ENCODE peak calls at places on chromosomes 16 and 17, in six cellular contexts. F is endothelial cell; Q is AG10803; W is neural progenitor cell; P is activated T-cell treated with anti-CD3 and anti-CD28 coated beads, Interleukin-2, amount 50 U/mL, for 4 hours; S is mesothelial cell of epicardium. Z is an unnamed sample.

GRCh38 chr16:78957328-78958100 is 643.0 kb downstream of the MAF start:
- DNase-seq in F (no peak), Q (no peak), W (peak; percentile 88), P (no peak), S (no peak), Z (peak; percentile 7)

GRCh38 chr17:48483471-48484131 is 47.2 kb downstream of the HOXB1 start:
- DNase-seq in F (peak; percentile 20), Q (peak; percentile 99), W (no peak), P (no peak), S (peak; percentile 30), Z (no peak)

GRCh38 chr17:20151174-20151573 is 142.0 kb downstream of the SPECC1 start:
- DNase-seq in F (no peak), Q (no peak), W (no peak), P (no peak), S (no peak), Z (no peak)

GRCh38 chr16:11005611-11005975 is 61.2 kb downstream of the CLEC16A start:
- DNase-seq in F (no peak), Q (peak; percentile 65), W (no peak), P (no peak), S (no peak), Z (no peak)

GRCh38 chr17:82702161-82702932 is 3.8 kb upstream of the RAB40B start:
- DNase-seq in F (no peak), Q (peak; percentile 20), W (no peak), P (no peak), S (no peak), Z (no peak)

GRCh38 chr16:13953501-13953900 is 33.5 kb downstream of the ERCC4 start:
- DNase-seq in F (no peak), Q (no peak), W (no peak), P (no peak), S (no peak), Z (no peak)

GRCh38 chr17:57669671-57670529 is 75.2 kb downstream of the CCDC182 start:
- DNase-seq in F (peak; percentile 1), Q (no peak), W (no peak), P (no peak), S (no peak), Z (no peak)

GRCh38 chr17:43766413-43767052 is 7.9 kb upstream of the SOST start:
- DNase-seq in F (peak; percentile 78), Q (peak; percentile 47), W (peak; percentile 83), P (peak; percentile 55), S (no peak), Z (peak; percentile 56)

GRCh38 chr17:20908373-20909273 is 134.2 kb downstream of the USP22 start:
- DNase-seq in F (peak; percentile 89), Q (peak; percentile 76), W (peak; percentile 95), P (peak; percentile 71), S (peak; percentile 64), Z (peak; percentile 93)

GRCh38 chr17:33888455-33888854 is 366.6 kb upstream of the CCL2 start:
- DNase-seq in F (no peak), Q (no peak), W (no peak), P (no peak), S (no peak), Z (no peak)